ENCODE peak calls at places on chromosomes 11 and 22, in five cellular contexts. One of them, this sample, is unnamed.

GRCh38 chr11:75851203-75851602 is 36.2 kb downstream of the UVRAG start:
- DNase-seq in activated CD8-positive, alpha-beta memory T cell treated with anti-CD3 and anti-CD28 coated beads, Interleukin-2, amount 50 U/mL, for 4 hours: no peak
- DNase-seq in left ventricle myocardium inferior: no peak
- DNase-seq in Jurkat, Clone E6-1: no peak
- DNase-seq in lower lobe of right lung: no peak
- DNase-seq in this sample: no peak

GRCh38 chr11:61618991-61619390 is 38.1 kb upstream of the SYT7 start:
- DNase-seq in Jurkat, Clone E6-1: no peak
- DNase-seq in activated CD8-positive, alpha-beta memory T cell treated with anti-CD3 and anti-CD28 coated beads, Interleukin-2, amount 50 U/mL, for 4 hours: no peak
- DNase-seq in lower lobe of right lung: no peak
- DNase-seq in left ventricle myocardium inferior: no peak
- DNase-seq in this sample: no peak

GRCh38 chr22:44574057-44574456 is 76.0 kb upstream of the RTL6 start:
- DNase-seq in lower lobe of right lung: no peak
- DNase-seq in left ventricle myocardium inferior: no peak
- DNase-seq in activated CD8-positive, alpha-beta memory T cell treated with anti-CD3 and anti-CD28 coated beads, Interleukin-2, amount 50 U/mL, for 4 hours: no peak
- DNase-seq in Jurkat, Clone E6-1: no peak
- DNase-seq in this sample: no peak

GRCh38 chr11:3153291-3153861 is 11.7 kb downstream of the OSBPL5 start:
- DNase-seq in activated CD8-positive, alpha-beta memory T cell treated with anti-CD3 and anti-CD28 coated beads, Interleukin-2, amount 50 U/mL, for 4 hours: no peak
- DNase-seq in lower lobe of right lung: peak
- DNase-seq in left ventricle myocardium inferior: peak
- DNase-seq in Jurkat, Clone E6-1: no peak
- DNase-seq in this sample: no peak

GRCh38 chr11:75667831-75668507 is 869 bp downstream of the MAP6 start:
- DNase-seq in Jurkat, Clone E6-1: no peak
- DNase-seq in activated CD8-positive, alpha-beta memory T cell treated with anti-CD3 and anti-CD28 coated beads, Interleukin-2, amount 50 U/mL, for 4 hours: no peak
- DNase-seq in left ventricle myocardium inferior: peak
- DNase-seq in lower lobe of right lung: peak
- DNase-seq in this sample: peak

GRCh38 chr11:132099692-132100091 is 729.3 kb downstream of the NTM start:
- DNase-seq in lower lobe of right lung: peak
- DNase-seq in left ventricle myocardium inferior: peak
- DNase-seq in Jurkat, Clone E6-1: peak
- DNase-seq in activated CD8-positive, alpha-beta memory T cell treated with anti-CD3 and anti-CD28 coated beads, Interleukin-2, amount 50 U/mL, for 4 hours: no peak
- DNase-seq in this sample: no peak

GRCh38 chr11:72736452-72737069 is 15.6 kb downstream of the ARAP1 start:
- DNase-seq in lower lobe of right lung: peak
- DNase-seq in activated CD8-positive, alpha-beta memory T cell treated with anti-CD3 and anti-CD28 coated beads, Interleukin-2, amount 50 U/mL, for 4 hours: peak
- DNase-seq in left ventricle myocardium inferior: peak
- DNase-seq in Jurkat, Clone E6-1: peak
- DNase-seq in this sample: no peak

GRCh38 chr22:41256254-41256897 is 15.6 kb upstream of the CHADL start:
- DNase-seq in activated CD8-positive, alpha-beta memory T cell treated with anti-CD3 and anti-CD28 coated beads, Interleukin-2, amount 50 U/mL, for 4 hours: no peak
- DNase-seq in left ventricle myocardium inferior: no peak
- DNase-seq in lower lobe of right lung: no peak
- DNase-seq in Jurkat, Clone E6-1: no peak
- DNase-seq in this sample: no peak

GRCh38 chr11:70414341-70415100 is 16.2 kb downstream of the CTTN start:
- DNase-seq in lower lobe of right lung: no peak
- DNase-seq in left ventricle myocardium inferior: no peak
- DNase-seq in activated CD8-positive, alpha-beta memory T cell treated with anti-CD3 and anti-CD28 coated beads, Interleukin-2, amount 50 U/mL, for 4 hours: no peak
- DNase-seq in Jurkat, Clone E6-1: no peak
- DNase-seq in this sample: no peak

GRCh38 chr11:107969219-107969618 is 39.5 kb upstream of the CUL5 start:
- DNase-seq in activated CD8-positive, alpha-beta memory T cell treated with anti-CD3 and anti-CD28 coated beads, Interleukin-2, amount 50 U/mL, for 4 hours: no peak
- DNase-seq in Jurkat, Clone E6-1: no peak
- DNase-seq in left ventricle myocardium inferior: no peak
- DNase-seq in lower lobe of right lung: no peak
- DNase-seq in this sample: no peak

GRCh38 chr22:49007013-49007653 is 820.5 kb downstream of the BRD1 start:
- DNase-seq in left ventricle myocardium inferior: no peak
- DNase-seq in lower lobe of right lung: no peak
- DNase-seq in Jurkat, Clone E6-1: no peak
- DNase-seq in activated CD8-positive, alpha-beta memory T cell treated with anti-CD3 and anti-CD28 coated beads, Interleukin-2, amount 50 U/mL, for 4 hours: no peak
- DNase-seq in this sample: peak

GRCh38 chr22:17842386-17842785 is 68.1 kb upstream of the BID start:
- DNase-seq in activated CD8-positive, alpha-beta memory T cell treated with anti-CD3 and anti-CD28 coated beads, Interleukin-2, amount 50 U/mL, for 4 hours: peak
- DNase-seq in lower lobe of right lung: no peak
- DNase-seq in Jurkat, Clone E6-1: peak
- DNase-seq in left ventricle myocardium inferior: no peak
- DNase-seq in this sample: no peak

GRCh38 chr11:117664897-117665296 is 132.1 kb downstream of the DSCAML1 start:
- DNase-seq in lower lobe of right lung: no peak
- DNase-seq in Jurkat, Clone E6-1: no peak
- DNase-seq in activated CD8-positive, alpha-beta memory T cell treated with anti-CD3 and anti-CD28 coated beads, Interleukin-2, amount 50 U/mL, for 4 hours: no peak
- DNase-seq in left ventricle myocardium inferior: peak
- DNase-seq in this sample: peak

GRCh38 chr11:2259897-2260451 is 10.4 kb downstream of the ASCL2 start:
- DNase-seq in left ventricle myocardium inferior: no peak
- DNase-seq in activated CD8-positive, alpha-beta memory T cell treated with anti-CD3 and anti-CD28 coated beads, Interleukin-2, amount 50 U/mL, for 4 hours: no peak
- DNase-seq in Jurkat, Clone E6-1: no peak
- DNase-seq in lower lobe of right lung: no peak
- DNase-seq in this sample: peak

GRCh38 chr11:25065711-25066110 is 568.9 kb downstream of the LUZP2 start:
- DNase-seq in Jurkat, Clone E6-1: no peak
- DNase-seq in left ventricle myocardium inferior: no peak
- DNase-seq in activated CD8-positive, alpha-beta memory T cell treated with anti-CD3 and anti-CD28 coated beads, Interleukin-2, amount 50 U/mL, for 4 hours: no peak
- DNase-seq in lower lobe of right lung: no peak
- DNase-seq in this sample: no peak

GRCh38 chr11:114039551-114039950 is 20.0 kb upstream of the ZBTB16 start:
- DNase-seq in left ventricle myocardium inferior: no peak
- DNase-seq in Jurkat, Clone E6-1: no peak
- DNase-seq in activated CD8-positive, alpha-beta memory T cell treated with anti-CD3 and anti-CD28 coated beads, Interleukin-2, amount 50 U/mL, for 4 hours: no peak
- DNase-seq in lower lobe of right lung: no peak
- DNase-seq in this sample: no peak

GRCh38 chr22:22178992-22179391 is 65.6 kb upstream of the VPREB1 start:
- DNase-seq in Jurkat, Clone E6-1: no peak
- DNase-seq in left ventricle myocardium inferior: no peak
- DNase-seq in activated CD8-positive, alpha-beta memory T cell treated with anti-CD3 and anti-CD28 coated beads, Interleukin-2, amount 50 U/mL, for 4 hours: no peak
- DNase-seq in lower lobe of right lung: no peak
- DNase-seq in this sample: no peak

GRCh38 chr11:16773981-16774710 is 35.7 kb downstream of the C11orf58 start:
- DNase-seq in lower lobe of right lung: no peak
- DNase-seq in left ventricle myocardium inferior: no peak
- DNase-seq in Jurkat, Clone E6-1: no peak
- DNase-seq in activated CD8-positive, alpha-beta memory T cell treated with anti-CD3 and anti-CD28 coated beads, Interleukin-2, amount 50 U/mL, for 4 hours: no peak
- DNase-seq in this sample: no peak

GRCh38 chr11:81987829-81988472 is 745.7 kb downstream of the FAM181B start:
- DNase-seq in left ventricle myocardium inferior: no peak
- DNase-seq in lower lobe of right lung: no peak
- DNase-seq in Jurkat, Clone E6-1: no peak
- DNase-seq in activated CD8-positive, alpha-beta memory T cell treated with anti-CD3 and anti-CD28 coated beads, Interleukin-2, amount 50 U/mL, for 4 hours: no peak
- DNase-seq in this sample: no peak

GRCh38 chr22:26756675-26757293 is 99.4 kb downstream of the MIAT start:
- DNase-seq in lower lobe of right lung: peak
- DNase-seq in left ventricle myocardium inferior: peak
- DNase-seq in Jurkat, Clone E6-1: no peak
- DNase-seq in activated CD8-positive, alpha-beta memory T cell treated with anti-CD3 and anti-CD28 coated beads, Interleukin-2, amount 50 U/mL, for 4 hours: peak
- DNase-seq in this sample: peak

GRCh38 chr11:118763038-118763437 is 27.9 kb downstream of the DDX6 start:
- DNase-seq in lower lobe of right lung: no peak
- DNase-seq in left ventricle myocardium inferior: no peak
- DNase-seq in activated CD8-positive, alpha-beta memory T cell treated with anti-CD3 and anti-CD28 coated beads, Interleukin-2, amount 50 U/mL, for 4 hours: no peak
- DNase-seq in Jurkat, Clone E6-1: no peak
- DNase-seq in this sample: no peak